ENCODE peak calls at places on chromosomes 7 and 10, in five cellular contexts. V, T, H, L and P are unnamed samples.

GRCh38 chr10:91127341-91128082 is 93.0 kb upstream of the PCGF5 start:
- DNase-seq in V (no peak), T (no peak), H (peak; percentile 12), L (peak; percentile 2), P (no peak)

GRCh38 chr10:127527891-127528290 is 21.2 kb upstream of the NPS start:
- DNase-seq in V (no peak), T (peak; percentile 97), H (no peak), L (no peak), P (peak; percentile 42)

GRCh38 chr10:22554481-22555182 is 159.7 kb downstream of the PIP4K2A start:
- DNase-seq in V (peak; percentile 31), T (no peak), H (peak; percentile 91), L (no peak), P (peak; percentile 82)

GRCh38 chr10:96509017-96509641 is 4.6 kb downstream of the TLL2 start:
- DNase-seq in V (no peak), T (peak; percentile 61), H (peak; percentile 95), L (no peak), P (no peak)

GRCh38 chr10:93874309-93875031 is 19.3 kb upstream of the SLC35G1 start:
- DNase-seq in V (no peak), T (no peak), H (no peak), L (no peak), P (no peak)

GRCh38 chr10:60940435-60940834 is 3.5 kb downstream of the RHOBTB1 start:
- DNase-seq in V (no peak), T (no peak), H (no peak), L (no peak), P (no peak)

GRCh38 chr10:96491303-96491702 is 22.4 kb downstream of the TLL2 start:
- DNase-seq in V (no peak), T (no peak), H (peak; percentile 18), L (peak; percentile 41), P (no peak)

GRCh38 chr7:157046681-157047080 is 36.2 kb upstream of the MNX1 start:
- DNase-seq in V (no peak), T (no peak), H (no peak), L (peak; percentile 25), P (no peak)

GRCh38 chr10:48505394-48506112 is 99.3 kb downstream of the ARHGAP22 start:
- DNase-seq in V (no peak), T (no peak), H (no peak), L (peak; percentile 5), P (no peak)

GRCh38 chr10:3372284-3372683 is 199.7 kb upstream of the PITRM1 start:
- DNase-seq in V (peak; percentile 27), T (no peak), H (peak; percentile 25), L (no peak), P (no peak)

GRCh38 chr10:58796242-58796641 is 283.6 kb downstream of the BICC1 start:
- DNase-seq in V (peak; percentile 36), T (no peak), H (no peak), L (no peak), P (no peak)

GRCh38 chr7:106517508-106517907 is 143.4 kb downstream of the CCDC71L start:
- DNase-seq in V (no peak), T (no peak), H (no peak), L (no peak), P (no peak)
- TF ChIP-seq CTCF in V (no peak), T (no peak), H (no peak), L (no peak), P (no peak)

GRCh38 chr7:40726559-40726958 is 591.8 kb downstream of the SUGCT start:
- DNase-seq in V (no peak), T (no peak), H (no peak), L (no peak), P (no peak)
- TF ChIP-seq CTCF in V (no peak), T (no peak), H (no peak), L (no peak), P (no peak)

DNA sequence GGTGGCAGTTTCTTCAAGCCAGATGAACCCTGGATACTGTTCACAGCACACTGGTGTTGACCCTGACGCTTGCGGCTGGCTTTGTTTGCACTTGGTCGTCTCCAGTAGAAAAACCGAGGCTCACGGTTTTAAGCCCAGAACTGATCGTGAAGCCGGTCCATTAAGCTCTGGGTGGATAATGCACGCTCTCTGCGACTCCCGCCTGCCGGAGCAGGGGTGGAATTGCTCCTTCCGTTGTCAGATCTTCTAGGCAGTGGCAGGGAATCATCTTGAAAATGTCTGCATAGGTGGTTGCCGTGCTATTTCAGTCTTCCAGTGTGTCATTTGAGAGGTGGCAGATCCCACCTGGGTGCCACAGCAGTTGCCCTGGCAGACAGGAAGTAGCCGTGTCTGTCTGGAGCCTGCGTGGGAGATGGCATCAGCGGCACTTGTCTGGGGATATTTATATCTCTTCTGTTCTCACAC is 35.9 kb upstream of the AP5Z1 start:
- DNase-seq in V (peak; percentile 42), T (peak; percentile 84), H (peak; percentile 76), L (no peak), P (peak; percentile 67)
- TF ChIP-seq CTCF in V (peak; percentile 50), T (peak; percentile 61), H (peak; percentile 69), L (no peak), P (peak; percentile 77)

GRCh38 chr7:2637505-2638223 is 5.9 kb downstream of the TTYH3 start:
- DNase-seq in V (peak; percentile 86), T (no peak), H (no peak), L (no peak), P (peak; percentile 33)

GRCh38 chr7:2640858-2641257 is 9.1 kb downstream of the TTYH3 start:
- DNase-seq in V (peak; percentile 38), T (no peak), H (no peak), L (no peak), P (no peak)

GRCh38 chr7:2639994-2640830 is 8.4 kb downstream of the TTYH3 start:
- DNase-seq in V (peak; percentile 58), T (no peak), H (no peak), L (peak; percentile 27), P (peak; percentile 26)

GRCh38 chr7:2638224-2638991 is 6.6 kb downstream of the TTYH3 start:
- DNase-seq in V (peak; percentile 87), T (no peak), H (peak; percentile 54), L (no peak), P (peak; percentile 30)

GRCh38 chr7:2639151-2639993 is 7.6 kb downstream of the TTYH3 start:
- DNase-seq in V (peak; percentile 29), T (no peak), H (no peak), L (no peak), P (no peak)
- TF ChIP-seq CTCF in V (no peak), T (no peak), H (no peak), L (no peak), P (no peak)

GRCh38 chr10:71952745-71953144 is 11.4 kb upstream of the CHST3 start:
- DNase-seq in V (no peak), T (no peak), H (no peak), L (no peak), P (no peak)

GRCh38 chr10:71961831-71962230 is 2.4 kb upstream of the CHST3 start:
- DNase-seq in V (no peak), T (no peak), H (no peak), L (no peak), P (no peak)

GRCh38 chr10:71959526-71959925 is 4.7 kb upstream of the CHST3 start:
- DNase-seq in V (no peak), T (no peak), H (no peak), L (no peak), P (no peak)

GRCh38 chr10:71962915-71963314 is 1.3 kb upstream of the CHST3 start:
- DNase-seq in V (no peak), T (no peak), H (no peak), L (no peak), P (no peak)

GRCh38 chr10:71957546-71958275 is 6.5 kb upstream of the CHST3 start:
- DNase-seq in V (no peak), T (peak; percentile 37), H (peak; percentile 41), L (no peak), P (no peak)
- TF ChIP-seq CTCF in V (no peak), T (peak; percentile 41), H (peak; percentile 28), L (no peak), P (no peak)

GRCh38 chr7:83468251-83468739 is 180.6 kb downstream of the SEMA3E start:
- DNase-seq in V (peak; percentile 94), T (peak; percentile 94), H (peak; percentile 98), L (peak; percentile 98), P (peak; percentile 32)

GRCh38 chr7:83469491-83469890 is 179.4 kb downstream of the SEMA3E start:
- DNase-seq in V (no peak), T (no peak), H (no peak), L (no peak), P (no peak)

GRCh38 chr7:83475403-83475802 is 173.5 kb downstream of the SEMA3E start:
- DNase-seq in V (no peak), T (peak; percentile 29), H (peak; percentile 15), L (peak; percentile 10), P (no peak)

GRCh38 chr7:83469076-83469475 is 179.9 kb downstream of the SEMA3E start:
- DNase-seq in V (no peak), T (no peak), H (no peak), L (no peak), P (no peak)

GRCh38 chr7:83472376-83472775 is 176.6 kb downstream of the SEMA3E start:
- DNase-seq in V (no peak), T (no peak), H (no peak), L (no peak), P (no peak)
- TF ChIP-seq CTCF in V (no peak), T (no peak), H (no peak), L (no peak), P (no peak)

GRCh38 chr10:75110006-75110632 is 1.3 kb upstream of the SAMD8 start:
- DNase-seq in V (peak; percentile 87), T (no peak), H (no peak), L (no peak), P (no peak)

GRCh38 chr10:75111906-75112703 is 649 bp downstream of the SAMD8 start:
- DNase-seq in V (peak; percentile 53), T (peak; percentile 68), H (peak; percentile 49), L (peak; percentile 55), P (peak; percentile 62)

GRCh38 chr10:75108684-75109458 is 2.6 kb upstream of the SAMD8 start:
- DNase-seq in V (no peak), T (peak; percentile 39), H (no peak), L (no peak), P (no peak)

GRCh38 chr10:75109459-75109778 is 2.0 kb upstream of the SAMD8 start:
- DNase-seq in V (no peak), T (no peak), H (no peak), L (no peak), P (no peak)

GRCh38 chr10:75111367-75111905 is at the start of gene SAMD8:
- DNase-seq in V (peak; percentile 97), T (peak; percentile 98), H (peak; percentile 97), L (peak; percentile 95), P (peak; percentile 96)
- TF ChIP-seq CTCF in V (peak; percentile 27), T (no peak), H (no peak), L (no peak), P (peak; percentile 42)

GRCh38 chr7:147240468-147240867 is 1123.9 kb downstream of the CNTNAP2 start:
- DNase-seq in V (no peak), T (no peak), H (no peak), L (no peak), P (no peak)

GRCh38 chr7:147249956-147250355 is 1133.4 kb downstream of the CNTNAP2 start:
- DNase-seq in V (no peak), T (no peak), H (peak; percentile 6), L (no peak), P (no peak)

GRCh38 chr7:147245274-147245673 is 1128.7 kb downstream of the CNTNAP2 start:
- DNase-seq in V (peak; percentile 18), T (peak; percentile 63), H (peak; percentile 63), L (peak; percentile 62), P (no peak)
- TF ChIP-seq CTCF in V (peak; percentile 32), T (peak; percentile 77), H (peak; percentile 91), L (peak; percentile 70), P (no peak)